ENCODE peak calls at places on chromosomes 1 and 21, in six cellular contexts. X is WTC11, H is left ventricle myocardium superior, I is PC-3, B is activated gamma-delta T cell treated with Interleukin-2 at 50 U/mL for 16 hours, T is progenitor cell of endocrine pancreas. F is an unnamed sample.

GRCh38 chr1:227869281-227869842 is 53.9 kb downstream of the PRSS38 start:
- DNase-seq in X (no peak), H (no peak), I (peak; percentile 26), B (no peak), T (no peak), F (no peak)

GRCh38 chr1:22410401-22410800 is 41.2 kb upstream of the ZBTB40 start:
- DNase-seq in X (no peak), H (no peak), I (no peak), B (no peak), T (no peak), F (no peak)

GRCh38 chr1:167469280-167469965 is 48.9 kb downstream of the CD247 start:
- DNase-seq in X (no peak), H (no peak), I (no peak), B (no peak), T (no peak), F (no peak)

GRCh38 chr1:2837316-2837715 is 35.8 kb upstream of the TTC34 start:
- DNase-seq in X (no peak), H (no peak), I (no peak), B (no peak), T (no peak), F (no peak)

GRCh38 chr1:182430263-182431068 is 19.5 kb upstream of the RGSL1 start:
- DNase-seq in X (no peak), H (no peak), I (peak; percentile 2), B (peak; percentile 36), T (no peak), F (no peak)

GRCh38 chr1:203304919-203305808 is at the start of gene BTG2:
- DNase-seq in X (peak; percentile 84), H (peak; percentile 97), I (peak; percentile 85), B (peak; percentile 89), T (peak; percentile 76), F (peak; percentile 93)

GRCh38 chr1:236066054-236066453 is 1.2 kb upstream of the NID1 start:
- DNase-seq in X (no peak), H (no peak), I (no peak), B (no peak), T (no peak), F (no peak)

GRCh38 chr1:1120096-1120495 is 4.2 kb upstream of the C1orf159 start:
- DNase-seq in X (peak; percentile 10), H (peak; percentile 16), I (no peak), B (no peak), T (no peak), F (no peak)

GRCh38 chr1:143720087-143721023 is 251.4 kb downstream of the FAM72C start:
- DNase-seq in X (peak; percentile 29), H (peak; percentile 32), I (no peak), B (no peak), T (peak; percentile 17), F (peak; percentile 48)

GRCh38 chr21:25901580-25901979 is 166.8 kb downstream of the GABPA start:
- DNase-seq in X (no peak), H (no peak), I (peak; percentile 51), B (no peak), T (no peak), F (peak; percentile 24)

GRCh38 chr1:212669102-212669501 is 30.5 kb downstream of the BATF3 start:
- DNase-seq in X (no peak), H (no peak), I (peak; percentile 53), B (no peak), T (no peak), F (no peak)

GRCh38 chr1:29513357-29513756 is 277.0 kb downstream of the PTPRU start:
- DNase-seq in X (peak; percentile 73), H (peak; percentile 43), I (peak; percentile 85), B (no peak), T (no peak), F (peak; percentile 74)

GRCh38 chr1:204278254-204278653 is 64.5 kb upstream of the GOLT1A start:
- DNase-seq in X (no peak), H (no peak), I (no peak), B (no peak), T (no peak), F (no peak)

GRCh38 chr21:27393726-27394125 is 426.8 kb upstream of the ADAMTS5 start:
- DNase-seq in X (no peak), H (no peak), I (peak; percentile 30), B (no peak), T (no peak), F (no peak)

GRCh38 chr1:183270541-183271141 is 84.6 kb downstream of the LAMC2 start:
- DNase-seq in X (no peak), H (peak; percentile 57), I (peak; percentile 23), B (no peak), T (no peak), F (no peak)